ENCODE peak calls at places on chromosomes 1 and 21, in ten cellular contexts. One of them, this sample, is unnamed. For H3K4me1, the result is how much of the 10 kb centered on the place peaks cover.

GRCh38 chr21:30482130-30482529 is 2.0 kb upstream of the KRTAP19-1 start:
- DNase-seq in lower lobe of right lung: no peak
- DNase-seq in small intestine: no peak
- DNase-seq in left ventricle myocardium inferior: no peak
- DNase-seq in RWPE2: no peak
- DNase-seq in prostate gland: no peak
- DNase-seq in cardiac muscle cell: no peak
- DNase-seq in neuronal stem cell: no peak
- DNase-seq in ovary: no peak
- DNase-seq in stomach: no peak
- DNase-seq in this sample: no peak

GRCh38 chr1:19980298-19980697 is 880 bp upstream of the PLA2G2A start:
- DNase-seq in lower lobe of right lung: no peak
- DNase-seq in small intestine: no peak
- DNase-seq in left ventricle myocardium inferior: no peak
- DNase-seq in RWPE2: no peak
- DNase-seq in prostate gland: peak
- DNase-seq in cardiac muscle cell: no peak
- DNase-seq in neuronal stem cell: no peak
- DNase-seq in ovary: no peak
- DNase-seq in stomach: no peak
- DNase-seq in this sample: no peak

GRCh38 chr1:227950735-227951224 is 3.0 kb upstream of the WNT9A start:
- DNase-seq in lower lobe of right lung: no peak
- DNase-seq in small intestine: no peak
- DNase-seq in left ventricle myocardium inferior: no peak
- DNase-seq in RWPE2: peak
- DNase-seq in prostate gland: no peak
- DNase-seq in cardiac muscle cell: no peak
- DNase-seq in neuronal stem cell: no peak
- DNase-seq in ovary: no peak
- DNase-seq in stomach: no peak
- DNase-seq in this sample: no peak

GRCh38 chr1:179807691-179808485 is 64.8 kb downstream of the FAM163A start:
- DNase-seq in lower lobe of right lung: no peak
- DNase-seq in small intestine: peak
- DNase-seq in left ventricle myocardium inferior: no peak
- DNase-seq in RWPE2: no peak
- DNase-seq in prostate gland: no peak
- DNase-seq in cardiac muscle cell: peak
- DNase-seq in neuronal stem cell: no peak
- DNase-seq in ovary: no peak
- DNase-seq in stomach: no peak
- DNase-seq in this sample: no peak

GRCh38 chr1:89844860-89845259 is 24.0 kb downstream of the LRRC8D start:
- DNase-seq in lower lobe of right lung: no peak
- DNase-seq in small intestine: no peak
- DNase-seq in left ventricle myocardium inferior: no peak
- DNase-seq in RWPE2: no peak
- DNase-seq in prostate gland: no peak
- DNase-seq in cardiac muscle cell: no peak
- DNase-seq in neuronal stem cell: no peak
- DNase-seq in ovary: no peak
- DNase-seq in stomach: no peak
- DNase-seq in this sample: no peak

GRCh38 chr1:204018460-204018859 is 54.5 kb upstream of the SOX13 start:
- DNase-seq in lower lobe of right lung: no peak
- DNase-seq in small intestine: no peak
- DNase-seq in left ventricle myocardium inferior: no peak
- DNase-seq in RWPE2: no peak
- DNase-seq in prostate gland: no peak
- DNase-seq in cardiac muscle cell: no peak
- DNase-seq in neuronal stem cell: no peak
- DNase-seq in ovary: no peak
- DNase-seq in stomach: no peak
- DNase-seq in this sample: no peak

GRCh38 chr1:29292344-29292743 is 56.0 kb downstream of the PTPRU start:
- DNase-seq in lower lobe of right lung: no peak
- DNase-seq in small intestine: no peak
- DNase-seq in left ventricle myocardium inferior: no peak
- DNase-seq in RWPE2: no peak
- DNase-seq in prostate gland: no peak
- DNase-seq in cardiac muscle cell: no peak
- DNase-seq in neuronal stem cell: no peak
- DNase-seq in ovary: no peak
- DNase-seq in stomach: no peak
- DNase-seq in this sample: no peak

GRCh38 chr1:77846966-77847365 is 41.5 kb upstream of the NEXN start:
- DNase-seq in lower lobe of right lung: no peak
- DNase-seq in small intestine: no peak
- DNase-seq in left ventricle myocardium inferior: no peak
- DNase-seq in RWPE2: no peak
- DNase-seq in prostate gland: no peak
- DNase-seq in cardiac muscle cell: peak
- DNase-seq in neuronal stem cell: no peak
- DNase-seq in ovary: no peak
- DNase-seq in stomach: no peak
- DNase-seq in this sample: no peak

GRCh38 chr1:10528066-10529014 is 53.6 kb downstream of the PEX14 start:
- DNase-seq in lower lobe of right lung: no peak
- DNase-seq in small intestine: peak
- DNase-seq in left ventricle myocardium inferior: peak
- DNase-seq in RWPE2: no peak
- DNase-seq in prostate gland: peak
- DNase-seq in cardiac muscle cell: peak
- DNase-seq in neuronal stem cell: no peak
- DNase-seq in ovary: no peak
- DNase-seq in stomach: peak
- DNase-seq in this sample: no peak
- H3K4me3 ChIP-seq in lower lobe of right lung: no peak
- H3K4me3 ChIP-seq in small intestine: no peak
- H3K4me3 ChIP-seq in left ventricle myocardium inferior: peak
- H3K4me3 ChIP-seq in RWPE2: no peak
- H3K4me3 ChIP-seq in prostate gland: no peak
- H3K4me3 ChIP-seq in cardiac muscle cell: no peak
- H3K4me3 ChIP-seq in neuronal stem cell: no peak
- H3K4me3 ChIP-seq in ovary: no peak
- H3K4me3 ChIP-seq in stomach: no peak
- H3K4me3 ChIP-seq in this sample: no peak

GRCh38 chr1:56433056-56433577 is 146.2 kb downstream of the PLPP3 start:
- DNase-seq in lower lobe of right lung: no peak
- DNase-seq in small intestine: no peak
- DNase-seq in left ventricle myocardium inferior: no peak
- DNase-seq in RWPE2: no peak
- DNase-seq in prostate gland: no peak
- DNase-seq in cardiac muscle cell: no peak
- DNase-seq in neuronal stem cell: no peak
- DNase-seq in ovary: no peak
- DNase-seq in stomach: no peak
- DNase-seq in this sample: no peak
- H3K4me1 ChIP-seq in lower lobe of right lung: under half
- H3K4me1 ChIP-seq in small intestine: under half
- H3K4me1 ChIP-seq in left ventricle myocardium inferior: half or more
- H3K4me1 ChIP-seq in RWPE2: under half
- H3K4me1 ChIP-seq in prostate gland: under half
- H3K4me1 ChIP-seq in cardiac muscle cell: under half
- H3K4me1 ChIP-seq in neuronal stem cell: under half
- H3K4me1 ChIP-seq in ovary: under half
- H3K4me1 ChIP-seq in stomach: under half
- H3K4me1 ChIP-seq in this sample: half or more

GRCh38 chr21:38264581-38264980 is 7.8 kb downstream of the KCNJ15 start:
- DNase-seq in lower lobe of right lung: no peak
- DNase-seq in small intestine: no peak
- DNase-seq in left ventricle myocardium inferior: no peak
- DNase-seq in RWPE2: no peak
- DNase-seq in prostate gland: no peak
- DNase-seq in cardiac muscle cell: no peak
- DNase-seq in neuronal stem cell: no peak
- DNase-seq in ovary: no peak
- DNase-seq in stomach: no peak
- DNase-seq in this sample: no peak
- H3K27ac ChIP-seq in lower lobe of right lung: no peak
- H3K27ac ChIP-seq in small intestine: no peak
- H3K27ac ChIP-seq in left ventricle myocardium inferior: no peak
- H3K27ac ChIP-seq in RWPE2: peak
- H3K27ac ChIP-seq in prostate gland: no peak
- H3K27ac ChIP-seq in cardiac muscle cell: no peak
- H3K27ac ChIP-seq in neuronal stem cell: no peak
- H3K27ac ChIP-seq in ovary: no peak
- H3K27ac ChIP-seq in stomach: no peak
- H3K27ac ChIP-seq in this sample: no peak

DNA sequence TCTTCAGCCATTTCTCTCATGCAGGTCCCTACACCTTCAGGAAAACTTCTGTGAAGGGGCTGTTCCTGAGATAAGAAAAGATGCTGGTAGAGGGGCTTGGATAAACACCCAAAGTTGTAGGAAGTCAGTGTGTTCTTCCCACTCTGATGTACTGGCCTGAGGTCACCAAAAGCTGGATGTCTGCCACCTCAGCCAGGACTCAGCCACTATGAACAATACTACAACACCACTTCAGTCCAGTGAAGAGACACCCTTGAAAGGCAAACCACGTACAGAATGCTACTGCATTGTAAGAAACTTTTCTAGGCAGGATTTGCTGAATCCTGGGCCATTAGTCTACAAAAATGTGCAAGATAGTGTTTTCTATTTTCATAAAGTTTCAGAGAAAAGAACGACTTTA is 2.4 kb downstream of the PTPN14 start:
- DNase-seq in lower lobe of right lung: peak
- DNase-seq in small intestine: no peak
- DNase-seq in left ventricle myocardium inferior: peak
- DNase-seq in RWPE2: no peak
- DNase-seq in prostate gland: peak
- DNase-seq in cardiac muscle cell: peak
- DNase-seq in neuronal stem cell: no peak
- DNase-seq in ovary: peak
- DNase-seq in stomach: peak
- DNase-seq in this sample: peak
- H3K4me3 ChIP-seq in lower lobe of right lung: peak
- H3K4me3 ChIP-seq in small intestine: no peak
- H3K4me3 ChIP-seq in left ventricle myocardium inferior: peak
- H3K4me3 ChIP-seq in RWPE2: peak
- H3K4me3 ChIP-seq in prostate gland: peak
- H3K4me3 ChIP-seq in cardiac muscle cell: no peak
- H3K4me3 ChIP-seq in neuronal stem cell: no peak
- H3K4me3 ChIP-seq in ovary: no peak
- H3K4me3 ChIP-seq in stomach: no peak
- H3K4me3 ChIP-seq in this sample: no peak

GRCh38 chr1:157134442-157134841 is 3.8 kb downstream of the ETV3 start:
- DNase-seq in lower lobe of right lung: no peak
- DNase-seq in small intestine: no peak
- DNase-seq in left ventricle myocardium inferior: no peak
- DNase-seq in RWPE2: no peak
- DNase-seq in prostate gland: no peak
- DNase-seq in cardiac muscle cell: no peak
- DNase-seq in neuronal stem cell: no peak
- DNase-seq in ovary: no peak
- DNase-seq in stomach: no peak
- DNase-seq in this sample: no peak
- H3K4me1 ChIP-seq in lower lobe of right lung: half or more
- H3K4me1 ChIP-seq in small intestine: under half
- H3K4me1 ChIP-seq in left ventricle myocardium inferior: half or more
- H3K4me1 ChIP-seq in RWPE2: under half
- H3K4me1 ChIP-seq in prostate gland: under half
- H3K4me1 ChIP-seq in cardiac muscle cell: under half
- H3K4me1 ChIP-seq in neuronal stem cell: under half
- H3K4me1 ChIP-seq in ovary: under half
- H3K4me1 ChIP-seq in stomach: half or more
- H3K4me1 ChIP-seq in this sample: under half

GRCh38 chr1:156462954-156463795 is 37.4 kb downstream of the MEF2D start:
- DNase-seq in lower lobe of right lung: no peak
- DNase-seq in small intestine: no peak
- DNase-seq in left ventricle myocardium inferior: no peak
- DNase-seq in RWPE2: no peak
- DNase-seq in prostate gland: no peak
- DNase-seq in cardiac muscle cell: no peak
- DNase-seq in neuronal stem cell: no peak
- DNase-seq in ovary: no peak
- DNase-seq in stomach: no peak
- DNase-seq in this sample: no peak
- H3K27ac ChIP-seq in lower lobe of right lung: peak
- H3K27ac ChIP-seq in small intestine: no peak
- H3K27ac ChIP-seq in left ventricle myocardium inferior: peak
- H3K27ac ChIP-seq in RWPE2: peak
- H3K27ac ChIP-seq in prostate gland: peak
- H3K27ac ChIP-seq in cardiac muscle cell: no peak
- H3K27ac ChIP-seq in neuronal stem cell: no peak
- H3K27ac ChIP-seq in ovary: no peak
- H3K27ac ChIP-seq in stomach: peak
- H3K27ac ChIP-seq in this sample: peak

DNA sequence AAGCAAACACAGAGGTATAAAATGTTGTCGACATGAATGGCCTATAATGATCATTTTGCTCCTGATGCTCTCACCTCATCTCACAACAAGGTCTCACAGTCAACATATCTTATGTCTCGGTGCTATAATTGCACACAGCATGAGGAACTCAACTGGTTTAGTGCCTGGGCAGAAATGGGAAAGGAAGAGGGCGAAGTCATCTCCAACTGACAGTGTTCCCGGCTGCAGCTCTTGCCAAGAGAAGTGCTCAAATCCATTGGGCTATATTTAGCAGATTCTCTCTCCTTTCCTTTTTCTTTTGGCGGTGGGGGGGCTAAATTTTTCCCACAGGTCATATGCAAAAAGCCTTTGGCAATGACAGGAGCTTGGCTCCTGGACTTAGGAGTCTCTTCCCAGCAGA is 53.0 kb downstream of the SLC45A1 start:
- DNase-seq in lower lobe of right lung: no peak
- DNase-seq in small intestine: no peak
- DNase-seq in left ventricle myocardium inferior: no peak
- DNase-seq in RWPE2: no peak
- DNase-seq in prostate gland: no peak
- DNase-seq in cardiac muscle cell: no peak
- DNase-seq in neuronal stem cell: no peak
- DNase-seq in ovary: no peak
- DNase-seq in stomach: no peak
- DNase-seq in this sample: no peak
- H3K4me3 ChIP-seq in lower lobe of right lung: no peak
- H3K4me3 ChIP-seq in small intestine: no peak
- H3K4me3 ChIP-seq in left ventricle myocardium inferior: peak
- H3K4me3 ChIP-seq in RWPE2: no peak
- H3K4me3 ChIP-seq in prostate gland: no peak
- H3K4me3 ChIP-seq in cardiac muscle cell: no peak
- H3K4me3 ChIP-seq in neuronal stem cell: no peak
- H3K4me3 ChIP-seq in ovary: no peak
- H3K4me3 ChIP-seq in stomach: no peak
- H3K4me3 ChIP-seq in this sample: no peak

DNA sequence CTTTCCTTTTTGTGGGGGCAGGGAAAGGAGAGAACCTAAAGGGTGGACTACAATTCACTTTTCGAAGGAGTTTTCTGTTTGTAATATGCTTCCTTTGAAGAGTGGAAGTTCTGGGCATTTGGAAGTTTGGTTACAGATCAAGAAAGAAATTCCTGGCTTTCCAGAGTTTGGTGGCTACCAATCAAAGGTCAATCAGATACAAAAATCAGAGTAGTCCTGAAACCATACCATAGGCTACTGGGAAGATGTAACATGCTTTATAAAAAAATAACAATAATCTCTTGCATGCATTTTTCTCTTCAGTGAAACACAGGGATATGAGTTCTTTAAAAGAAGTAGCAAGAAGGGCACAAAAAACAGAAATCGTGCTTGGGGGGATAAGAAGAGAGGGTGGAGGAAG is 63.1 kb downstream of the GADD45A start:
- DNase-seq in lower lobe of right lung: no peak
- DNase-seq in small intestine: no peak
- DNase-seq in left ventricle myocardium inferior: no peak
- DNase-seq in RWPE2: no peak
- DNase-seq in prostate gland: no peak
- DNase-seq in cardiac muscle cell: no peak
- DNase-seq in neuronal stem cell: no peak
- DNase-seq in ovary: no peak
- DNase-seq in stomach: no peak
- DNase-seq in this sample: no peak
- H3K4me1 ChIP-seq in lower lobe of right lung: under half
- H3K4me1 ChIP-seq in small intestine: under half
- H3K4me1 ChIP-seq in left ventricle myocardium inferior: half or more
- H3K4me1 ChIP-seq in RWPE2: half or more
- H3K4me1 ChIP-seq in prostate gland: under half
- H3K4me1 ChIP-seq in cardiac muscle cell: half or more
- H3K4me1 ChIP-seq in neuronal stem cell: under half
- H3K4me1 ChIP-seq in ovary: under half
- H3K4me1 ChIP-seq in stomach: half or more
- H3K4me1 ChIP-seq in this sample: under half